ENCODE peak calls at places on chromosomes 1 and 21, in four cellular contexts. D is osteocyte, U is HEK293T, Z is T-helper 22 cell. F is an unnamed sample.

GRCh38 chr21:32861871-32862270 is 90.3 kb upstream of the PAXBP1 start:
- DNase-seq in U (no peak), D (no peak), Z (no peak), F (no peak)

GRCh38 chr1:2788506-2789163 is 12.9 kb downstream of the TTC34 start:
- DNase-seq in Z (no peak), D (peak), U (no peak), F (no peak)

GRCh38 chr1:40783001-40783905 is at the start of gene KCNQ4:
- DNase-seq in Z (no peak), D (no peak), U (peak), F (no peak)

GRCh38 chr1:11728126-11728806 is 7.7 kb upstream of the AGTRAP start:
- DNase-seq in D (no peak), Z (no peak), U (no peak), F (no peak)

GRCh38 chr1:64846573-64847430 is 101.9 kb downstream of the RAVER2 start:
- DNase-seq in D (peak), Z (no peak), U (no peak), F (no peak)

GRCh38 chr21:43634618-43635017 is 24.7 kb downstream of the HSF2BP start:
- DNase-seq in U (no peak), D (no peak), Z (no peak), F (no peak)

GRCh38 chr1:202578565-202578964 is 131.7 kb downstream of the SYT2 start:
- DNase-seq in Z (no peak), D (no peak), U (no peak), F (no peak)

GRCh38 chr1:7223334-7224080 is 438.3 kb downstream of the CAMTA1 start:
- DNase-seq in U (no peak), Z (no peak), D (peak), F (no peak)

GRCh38 chr1:227445746-227446145 is 117.6 kb upstream of the ZNF678 start:
- DNase-seq in Z (no peak), U (no peak), D (no peak), F (no peak)

GRCh38 chr1:181264843-181265242 is 176.3 kb downstream of the IER5 start:
- DNase-seq in U (no peak), Z (no peak), D (no peak), F (no peak)

GRCh38 chr1:109573785-109574184 is 25.4 kb downstream of the GNAI3 start:
- DNase-seq in U (no peak), Z (no peak), D (no peak), F (no peak)

GRCh38 chr1:185152187-185152767 is 4.5 kb downstream of the TRMT1L start:
- DNase-seq in U (no peak), D (no peak), Z (no peak), F (no peak)